ENCODE peak calls at places on chromosomes 13 and 19, in six cellular contexts. T, D, J, N, E and S are unnamed samples.

GRCh38 chr13:85985791-85986190 is 186.6 kb upstream of the SLITRK6 start:
- DNase-seq in D (no peak), E (no peak), J (no peak), T (no peak), N (no peak), S (no peak)

GRCh38 chr19:58372311-58373133 is 8.3 kb downstream of the ZNF837 start:
- DNase-seq in D (peak; percentile 20), N (no peak), E (peak; percentile 65), T (no peak), J (no peak), S (no peak)

GRCh38 chr13:44868397-44868796 is 120.9 kb downstream of the NUFIP1 start:
- DNase-seq in N (no peak), J (no peak), E (no peak), D (no peak), T (no peak), S (no peak)

GRCh38 chr19:33492090-33492489 is 29.5 kb downstream of the PEPD start:
- DNase-seq in T (no peak), J (no peak), D (no peak), N (no peak), E (no peak), S (no peak)

GRCh38 chr19:32336259-32337111 is 8.9 kb upstream of the ZNF507 start:
- DNase-seq in E (no peak), D (no peak), N (no peak), T (no peak), J (no peak), S (peak; percentile 2)

GRCh38 chr19:58033741-58034475 is at the start of gene ZSCAN1:
- DNase-seq in N (no peak), J (peak; percentile 75), D (peak; percentile 97), E (peak; percentile 97), T (no peak), S (peak; percentile 94)

GRCh38 chr13:100815476-100816046 is 141.0 kb upstream of the TMTC4 start:
- DNase-seq in J (no peak), E (peak; percentile 53), N (no peak), T (no peak), D (no peak), S (no peak)

GRCh38 chr13:33109801-33110200 is 93.6 kb downstream of the KL start:
- DNase-seq in T (no peak), E (peak; percentile 47), D (no peak), N (no peak), J (no peak), S (no peak)

GRCh38 chr19:34448191-34448590 is 20.0 kb downstream of the UBA2 start:
- DNase-seq in E (no peak), T (no peak), J (no peak), D (no peak), N (no peak), S (no peak)

GRCh38 chr19:52188822-52189744 is 769 bp upstream of the PPP2R1A start:
- DNase-seq in D (peak; percentile 42), N (no peak), J (peak; percentile 84), E (no peak), T (peak; percentile 30), S (no peak)

GRCh38 chr13:34842466-34842865 is 99.6 kb upstream of the NBEA start:
- DNase-seq in J (no peak), E (no peak), D (no peak), N (no peak), T (no peak), S (no peak)

GRCh38 chr13:103140001-103140671 is 73.9 kb upstream of the SLC10A2 start:
- DNase-seq in E (peak; percentile 72), T (no peak), N (no peak), D (no peak), J (no peak), S (no peak)